ENCODE peak calls at places on chromosomes 7 and 10, in eight cellular contexts. One of them, this sample, is unnamed.

GRCh38 chr10:73922007-73922863 is 11.3 kb downstream of the PLAU start:
- DNase-seq in type B pancreatic cell: no peak
- DNase-seq in mammary epithelial cell: no peak
- DNase-seq in IMR-90: no peak
- DNase-seq in OCI-LY7: no peak
- DNase-seq in lower lobe of right lung: no peak
- DNase-seq in WTC11: no peak
- DNase-seq in activated T-cell treated with anti-CD3 and anti-CD28 coated beads for 1 hour: no peak
- DNase-seq in this sample: no peak

GRCh38 chr7:20352573-20353304 is 22.0 kb downstream of the ITGB8 start:
- DNase-seq in type B pancreatic cell: no peak
- DNase-seq in mammary epithelial cell: peak; percentile 99
- DNase-seq in IMR-90: peak; percentile 31
- DNase-seq in OCI-LY7: no peak
- DNase-seq in lower lobe of right lung: no peak
- DNase-seq in WTC11: no peak
- DNase-seq in activated T-cell treated with anti-CD3 and anti-CD28 coated beads for 1 hour: no peak
- DNase-seq in this sample: peak; percentile 59

GRCh38 chr10:18224626-18225445 is 84.6 kb downstream of the CACNB2 start:
- DNase-seq in type B pancreatic cell: no peak
- DNase-seq in mammary epithelial cell: no peak
- DNase-seq in IMR-90: no peak
- DNase-seq in OCI-LY7: no peak
- DNase-seq in lower lobe of right lung: no peak
- DNase-seq in WTC11: peak; percentile 27
- DNase-seq in activated T-cell treated with anti-CD3 and anti-CD28 coated beads for 1 hour: no peak
- DNase-seq in this sample: no peak

GRCh38 chr10:68553138-68553537 is 7.0 kb upstream of the TET1 start:
- DNase-seq in type B pancreatic cell: no peak
- DNase-seq in mammary epithelial cell: no peak
- DNase-seq in IMR-90: no peak
- DNase-seq in OCI-LY7: no peak
- DNase-seq in lower lobe of right lung: no peak
- DNase-seq in WTC11: no peak
- DNase-seq in activated T-cell treated with anti-CD3 and anti-CD28 coated beads for 1 hour: no peak
- DNase-seq in this sample: no peak

GRCh38 chr7:100860702-100861615 is 6.2 kb upstream of the TRIP6 start:
- DNase-seq in type B pancreatic cell: no peak
- DNase-seq in mammary epithelial cell: no peak
- DNase-seq in IMR-90: no peak
- DNase-seq in OCI-LY7: no peak
- DNase-seq in lower lobe of right lung: no peak
- DNase-seq in WTC11: no peak
- DNase-seq in activated T-cell treated with anti-CD3 and anti-CD28 coated beads for 1 hour: no peak
- DNase-seq in this sample: no peak

GRCh38 chr10:127619550-127619949 is 70.4 kb downstream of the NPS start:
- DNase-seq in type B pancreatic cell: no peak
- DNase-seq in mammary epithelial cell: no peak
- DNase-seq in IMR-90: no peak
- DNase-seq in OCI-LY7: no peak
- DNase-seq in lower lobe of right lung: no peak
- DNase-seq in WTC11: no peak
- DNase-seq in activated T-cell treated with anti-CD3 and anti-CD28 coated beads for 1 hour: no peak
- DNase-seq in this sample: no peak

GRCh38 chr7:29194206-29194593 is 375 bp upstream of the CHN2 start:
- DNase-seq in type B pancreatic cell: peak; percentile 69
- DNase-seq in mammary epithelial cell: no peak
- DNase-seq in IMR-90: no peak
- DNase-seq in OCI-LY7: no peak
- DNase-seq in lower lobe of right lung: peak; percentile 54
- DNase-seq in WTC11: peak; percentile 49
- DNase-seq in activated T-cell treated with anti-CD3 and anti-CD28 coated beads for 1 hour: no peak
- DNase-seq in this sample: peak; percentile 24

GRCh38 chr10:73625004-73625883 is 16.0 kb downstream of the MYOZ1 start:
- DNase-seq in type B pancreatic cell: no peak
- DNase-seq in mammary epithelial cell: peak; percentile 52
- DNase-seq in IMR-90: peak; percentile 25
- DNase-seq in OCI-LY7: peak; percentile 41
- DNase-seq in lower lobe of right lung: no peak
- DNase-seq in WTC11: peak; percentile 63
- DNase-seq in activated T-cell treated with anti-CD3 and anti-CD28 coated beads for 1 hour: no peak
- DNase-seq in this sample: peak; percentile 31

GRCh38 chr10:13100349-13101294 is 659 bp downstream of the OPTN start:
- DNase-seq in type B pancreatic cell: no peak
- DNase-seq in mammary epithelial cell: peak; percentile 42
- DNase-seq in IMR-90: peak; percentile 31
- DNase-seq in OCI-LY7: no peak
- DNase-seq in lower lobe of right lung: no peak
- DNase-seq in WTC11: peak; percentile 31
- DNase-seq in activated T-cell treated with anti-CD3 and anti-CD28 coated beads for 1 hour: peak; percentile 15
- DNase-seq in this sample: peak; percentile 47

GRCh38 chr10:30990971-30991646 is 40.6 kb downstream of the ZNF438 start:
- DNase-seq in type B pancreatic cell: no peak
- DNase-seq in mammary epithelial cell: no peak
- DNase-seq in IMR-90: no peak
- DNase-seq in OCI-LY7: no peak
- DNase-seq in lower lobe of right lung: no peak
- DNase-seq in WTC11: no peak
- DNase-seq in activated T-cell treated with anti-CD3 and anti-CD28 coated beads for 1 hour: no peak
- DNase-seq in this sample: no peak

GRCh38 chr10:21496285-21497176 is 29.0 kb downstream of the SKIDA1 start:
- DNase-seq in type B pancreatic cell: peak; percentile 78
- DNase-seq in mammary epithelial cell: peak; percentile 46
- DNase-seq in IMR-90: peak; percentile 25
- DNase-seq in OCI-LY7: peak; percentile 80
- DNase-seq in lower lobe of right lung: peak; percentile 63
- DNase-seq in WTC11: peak; percentile 53
- DNase-seq in activated T-cell treated with anti-CD3 and anti-CD28 coated beads for 1 hour: peak; percentile 48
- DNase-seq in this sample: no peak